ENCODE peak calls at places on chromosomes 4 and X, in eight cellular contexts. R is stimulated activated CD8-positive, alpha-beta memory T cell treated with anti-CD3 and anti-CD28 coated beads, Interleukin-4, amount 100 ng/mL, for 1 hour; B is stromal cell of bone marrow; G is RCC 7860; I is nucleus accumbens; W is tibial artery; Z is Jurkat, Clone E6-1; V is AG04450. N is an unnamed sample.

GRCh38 chrX:21658746-21659145 is 616 bp upstream of the KLHL34 start:
- DNase-seq in R (no peak), B (no peak), G (no peak), I (no peak), W (no peak), Z (no peak), V (no peak), N (no peak)

GRCh38 chrX:20143539-20143938 is 1.9 kb upstream of the EIF1AX start:
- DNase-seq in R (no peak), B (no peak), G (no peak), I (no peak), W (no peak), Z (no peak), V (no peak), N (no peak)

GRCh38 chr4:134544303-134544761 is 342.7 kb upstream of the PABPC4L start:
- DNase-seq in R (no peak), B (peak), G (peak), I (no peak), W (no peak), Z (no peak), V (no peak), N (no peak)

GRCh38 chr4:25523405-25523804 is 132.2 kb upstream of the SLC34A2 start:
- DNase-seq in R (no peak), B (peak), G (no peak), I (no peak), W (no peak), Z (no peak), V (no peak), N (peak)

GRCh38 chrX:13005671-13006473 is 31.0 kb downstream of the TMSB4X start:
- DNase-seq in R (no peak), B (peak), G (no peak), I (no peak), W (peak), Z (no peak), V (no peak), N (no peak)

GRCh38 chrX:40460926-40461325 is 119.8 kb upstream of the ATP6AP2 start:
- DNase-seq in R (no peak), B (no peak), G (no peak), I (no peak), W (no peak), Z (no peak), V (no peak), N (no peak)

GRCh38 chrX:357035-357692 is 29.5 kb downstream of the PPP2R3B start:
- DNase-seq in R (no peak), B (no peak), G (no peak), I (no peak), W (no peak), Z (peak), V (no peak), N (no peak)

GRCh38 chr4:169270156-169270809 is 473 bp downstream of the SH3RF1 start:
- DNase-seq in R (no peak), B (no peak), G (no peak), I (peak), W (peak), Z (peak), V (no peak), N (peak)

GRCh38 chr4:104494822-104495559 is at the start of gene CXXC4:
- DNase-seq in R (no peak), B (no peak), G (no peak), I (peak), W (peak), Z (peak), V (no peak), N (peak)

GRCh38 chr4:70676554-70677090 is 10.3 kb upstream of the JCHAIN start:
- DNase-seq in R (no peak), B (no peak), G (no peak), I (no peak), W (no peak), Z (peak), V (no peak), N (no peak)

GRCh38 chr4:160493206-160493605 is 1390.3 kb downstream of the RAPGEF2 start:
- DNase-seq in R (no peak), B (no peak), G (no peak), I (no peak), W (no peak), Z (no peak), V (no peak), N (no peak)

GRCh38 chr4:87916636-87917035 is 58.9 kb upstream of the SPP1 start:
- DNase-seq in R (no peak), B (no peak), G (no peak), I (no peak), W (no peak), Z (no peak), V (no peak), N (no peak)

GRCh38 chrX:150476183-150476699 is 92.2 kb upstream of the MTM1 start:
- DNase-seq in R (no peak), B (peak), G (no peak), I (no peak), W (no peak), Z (no peak), V (peak), N (no peak)

GRCh38 chr4:46793036-46793435 is 116.0 kb downstream of the COX7B2 start:
- DNase-seq in R (no peak), B (no peak), G (no peak), I (no peak), W (no peak), Z (no peak), V (no peak), N (no peak)

GRCh38 chr4:108943971-108944370 is 181.1 kb upstream of the ETNPPL start:
- DNase-seq in R (no peak), B (no peak), G (no peak), I (no peak), W (no peak), Z (no peak), V (no peak), N (no peak)

GRCh38 chr4:87819281-87819919 is 13.4 kb upstream of the MEPE start:
- DNase-seq in R (no peak), B (no peak), G (peak), I (no peak), W (no peak), Z (no peak), V (peak), N (no peak)

GRCh38 chr4:68780232-68780631 is 35.6 kb upstream of the UGT2B10 start:
- DNase-seq in R (no peak), B (no peak), G (no peak), I (no peak), W (no peak), Z (no peak), V (no peak), N (no peak)

GRCh38 chrX:13387656-13388421 is 68.0 kb upstream of the ATXN3L start:
- DNase-seq in R (no peak), B (peak), G (peak), I (no peak), W (no peak), Z (no peak), V (no peak), N (no peak)

GRCh38 chrX:132488092-132488749 is 617 bp downstream of the MBNL3 start:
- DNase-seq in R (no peak), B (no peak), G (no peak), I (no peak), W (no peak), Z (peak), V (no peak), N (no peak)

N was measured in mucosa of gallbladder.